ENCODE peak calls at places on chromosome 12, in ten cellular contexts. C, B, O, K, E, W, R, L, Q and N are unnamed samples.

GRCh38 chr12:6315704-6316597 is 5.5 kb downstream of the PLEKHG6 start:
- DNase-seq in C (no peak), B (no peak), O (no peak), K (no peak), E (no peak), W (no peak), R (no peak), L (no peak), Q (no peak), N (no peak)

GRCh38 chr12:76927170-76927784 is 48.5 kb upstream of the CSRP2 start:
- DNase-seq in C (no peak), B (peak; percentile 23), O (peak; percentile 88), K (peak; percentile 57), E (no peak), W (peak; percentile 27), R (peak; percentile 28), L (no peak), Q (no peak), N (peak; percentile 28)

GRCh38 chr12:132501189-132501940 is 11.4 kb downstream of the FBRSL1 start:
- DNase-seq in C (no peak), B (no peak), O (no peak), K (no peak), E (no peak), W (no peak), R (no peak), L (no peak), Q (no peak), N (no peak)

GRCh38 chr12:110530511-110530910 is 28.4 kb downstream of the RAD9B start:
- DNase-seq in C (no peak), B (no peak), O (no peak), K (no peak), E (no peak), W (no peak), R (no peak), L (no peak), Q (no peak), N (no peak)

GRCh38 chr12:168201-168600 is 45.8 kb downstream of the SLC6A12 start:
- DNase-seq in C (no peak), B (no peak), O (no peak), K (no peak), E (no peak), W (no peak), R (no peak), L (no peak), Q (no peak), N (no peak)

GRCh38 chr12:109731806-109732205 is 18.2 kb downstream of the FAM222A start:
- DNase-seq in C (no peak), B (no peak), O (no peak), K (no peak), E (peak; percentile 8), W (no peak), R (peak; percentile 22), L (no peak), Q (no peak), N (no peak)

GRCh38 chr12:19165446-19165845 is 35.9 kb downstream of the PLEKHA5 start:
- DNase-seq in C (no peak), B (no peak), O (no peak), K (no peak), E (no peak), W (no peak), R (no peak), L (no peak), Q (no peak), N (no peak)

GRCh38 chr12:109650808-109651207 is 62.8 kb upstream of the FAM222A start:
- DNase-seq in C (no peak), B (no peak), O (no peak), K (no peak), E (no peak), W (no peak), R (no peak), L (no peak), Q (no peak), N (no peak)

GRCh38 chr12:32087301-32087700 is 19.3 kb upstream of the BICD1 start:
- DNase-seq in C (no peak), B (no peak), O (no peak), K (no peak), E (no peak), W (no peak), R (no peak), L (no peak), Q (no peak), N (no peak)

GRCh38 chr12:124504273-124505000 is 63.0 kb downstream of the NCOR2 start:
- DNase-seq in C (no peak), B (peak; percentile 84), O (no peak), K (no peak), E (no peak), W (no peak), R (no peak), L (no peak), Q (no peak), N (no peak)

GRCh38 chr12:91178139-91178561 is 4.5 kb downstream of the DCN start:
- DNase-seq in C (no peak), B (peak; percentile 59), O (no peak), K (peak; percentile 62), E (peak; percentile 22), W (no peak), R (no peak), L (no peak), Q (no peak), N (peak; percentile 51)

GRCh38 chr12:4584281-4584680 is 22.3 kb downstream of the DYRK4 start:
- DNase-seq in C (peak; percentile 22), B (no peak), O (peak; percentile 34), K (no peak), E (no peak), W (no peak), R (no peak), L (no peak), Q (no peak), N (no peak)

GRCh38 chr12:45128637-45129036 is 77.7 kb upstream of the DBX2 start:
- DNase-seq in C (no peak), B (no peak), O (no peak), K (no peak), E (no peak), W (no peak), R (no peak), L (no peak), Q (no peak), N (no peak)

GRCh38 chr12:93571854-93572711 is at the start of gene SOCS2:
- DNase-seq in C (peak; percentile 20), B (peak; percentile 65), O (peak; percentile 79), K (peak; percentile 21), E (peak; percentile 57), W (no peak), R (peak; percentile 31), L (no peak), Q (no peak), N (peak; percentile 8)
- TF ChIP-seq POLR2A in C (no peak), B (peak; percentile 51), O (no peak), K (no peak), E (no peak), W (no peak), R (no peak), L (no peak), Q (no peak), N (no peak)

GRCh38 chr12:89236237-89236636 is 116.1 kb downstream of the DUSP6 start:
- DNase-seq in C (no peak), B (no peak), O (no peak), K (peak; percentile 86), E (no peak), W (no peak), R (no peak), L (no peak), Q (no peak), N (peak; percentile 82)
- H3K27me3 ChIP-seq in C (no peaks in the 10 kb centered on the region), B (no peaks in the 10 kb centered on the region), O (no peaks in the 10 kb centered on the region), K (no peaks in the 10 kb centered on the region), E (no peaks in the 10 kb centered on the region), W (no peaks in the 10 kb centered on the region), R (no peaks in the 10 kb centered on the region), L (no peaks in the 10 kb centered on the region), Q (no peaks in the 10 kb centered on the region), N (no peaks in the 10 kb centered on the region)

DNA sequence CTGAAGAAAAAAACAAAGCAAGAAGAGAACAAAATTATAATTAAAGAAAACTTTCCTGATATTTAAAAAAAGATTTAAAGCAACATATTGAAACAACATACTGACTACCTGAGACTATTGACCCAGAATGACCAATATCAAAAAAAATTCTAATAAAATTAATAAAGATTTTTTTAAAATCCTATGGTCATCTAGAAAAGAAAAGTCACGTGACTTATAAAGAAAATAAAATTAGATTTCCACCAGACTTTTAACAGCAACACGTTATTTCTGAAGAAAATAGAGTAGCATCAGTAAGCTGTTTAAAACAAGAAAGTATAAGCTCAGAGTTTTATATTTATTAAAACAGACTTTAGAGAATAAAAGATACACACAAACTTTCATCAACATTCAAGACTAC is 238.0 kb downstream of the C12orf42 start:
- DNase-seq in C (no peak), B (no peak), O (no peak), K (no peak), E (no peak), W (no peak), R (no peak), L (no peak), Q (no peak), N (no peak)
- TF ChIP-seq POLR2A in C (no peak), B (no peak), O (no peak), K (no peak), E (no peak), W (no peak), R (no peak), L (no peak), Q (no peak), N (no peak)

GRCh38 chr12:53696655-53697321 is 20.9 kb upstream of the ATP5MC2 start:
- DNase-seq in C (no peak), B (no peak), O (no peak), K (no peak), E (no peak), W (no peak), R (no peak), L (no peak), Q (peak; percentile 26), N (no peak)

GRCh38 chr12:53701518-53702264 is 25.6 kb downstream of the CALCOCO1 start:
- DNase-seq in C (peak; percentile 76), B (peak; percentile 71), O (peak; percentile 91), K (peak; percentile 66), E (peak; percentile 81), W (peak; percentile 60), R (peak; percentile 85), L (peak; percentile 76), Q (peak; percentile 76), N (peak; percentile 69)

GRCh38 chr12:53699673-53700015 is 23.8 kb upstream of the ATP5MC2 start:
- DNase-seq in C (no peak), B (no peak), O (no peak), K (no peak), E (no peak), W (no peak), R (peak; percentile 8), L (no peak), Q (no peak), N (no peak)

GRCh38 chr12:53700567-53700966 is 24.7 kb upstream of the ATP5MC2 start:
- DNase-seq in C (no peak), B (no peak), O (no peak), K (no peak), E (no peak), W (no peak), R (peak; percentile 10), L (no peak), Q (no peak), N (no peak)

DNA sequence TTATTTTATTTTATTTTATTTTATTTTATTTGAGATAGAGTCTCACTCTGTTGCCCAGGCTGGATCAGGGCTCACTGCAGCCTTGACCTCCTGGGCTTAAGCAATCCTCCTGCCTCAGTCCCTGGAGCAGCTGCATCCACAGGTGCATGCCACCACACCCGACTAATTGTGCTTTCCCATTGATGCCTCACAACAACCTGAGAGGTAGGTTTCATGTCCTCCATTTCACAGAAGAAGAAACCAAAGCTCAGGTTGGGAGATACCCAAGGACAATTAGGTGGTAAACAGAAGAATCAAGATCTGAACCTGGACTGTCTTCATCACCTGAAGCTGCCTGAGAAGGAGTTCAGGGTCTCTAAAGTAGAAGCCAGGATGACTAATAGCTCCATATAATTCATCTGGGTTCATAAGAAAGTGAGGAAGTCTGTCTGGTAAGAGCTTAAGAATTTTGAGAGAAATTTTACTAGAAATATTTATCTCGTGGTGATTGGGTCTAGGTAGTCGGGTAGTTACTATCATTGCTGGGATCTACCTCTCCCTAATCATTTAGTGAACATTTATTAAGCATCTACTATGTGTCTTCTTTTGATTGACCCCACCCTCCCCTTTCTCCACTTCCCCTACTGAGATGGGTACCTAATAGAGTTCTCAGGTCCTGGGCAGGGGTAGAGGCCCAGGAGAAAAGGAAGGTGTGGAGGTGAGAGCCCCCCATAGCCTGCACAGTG is 23.2 kb upstream of the ATP5MC2 start:
- DNase-seq in C (no peak), B (no peak), O (no peak), K (no peak), E (no peak), W (no peak), R (no peak), L (no peak), Q (no peak), N (no peak)
- H3K27me3 ChIP-seq in C (peaks cover 27% of the 10 kb centered on the region), B (peaks cover 25% of the 10 kb centered on the region), O (peaks cover 39% of the 10 kb centered on the region), K (peaks cover 68% of the 10 kb centered on the region), E (peaks cover 87% of the 10 kb centered on the region), W (peaks cover 8% of the 10 kb centered on the region), R (peaks cover 6% of the 10 kb centered on the region), L (peaks cover 55% of the 10 kb centered on the region), Q (peaks cover 33% of the 10 kb centered on the region), N (peaks cover 78% of the 10 kb centered on the region)